ENCODE peak calls at places on chromosomes 4 and X, in seven cellular contexts. X is lower leg skin, D is fibroblast of lung, R is AG10803, I is mucosa of descending colon, F is GM23338, Y is pancreas. A is an unnamed sample.

GRCh38 chrX:49291615-49292337 is 11.7 kb upstream of the GAGE10 start:
- DNase-seq in R (peak; percentile 47), I (peak; percentile 67), X (no peak), F (peak; percentile 81), Y (peak; percentile 27), D (peak; percentile 59), A (peak; percentile 22)

GRCh38 chr4:26787461-26788340 is 72.9 kb upstream of the STIM2 start:
- DNase-seq in Y (peak; percentile 30), R (peak; percentile 30), X (no peak), D (peak; percentile 49), I (peak; percentile 60), F (peak; percentile 72), A (peak; percentile 46)

GRCh38 chrX:46649421-46650260 is 76.1 kb downstream of the CHST7 start:
- DNase-seq in F (peak; percentile 71), I (no peak), X (no peak), D (peak; percentile 27), Y (no peak), R (peak; percentile 40), A (peak; percentile 19)

GRCh38 chr4:28229092-28229491 is 1368.5 kb downstream of the STIM2 start:
- DNase-seq in F (peak; percentile 47), R (peak; percentile 65), X (no peak), Y (no peak), D (peak; percentile 67), I (no peak), A (no peak)

GRCh38 chrX:35842657-35843056 is 44.5 kb downstream of the MAGEB16 start:
- DNase-seq in X (no peak), R (no peak), I (no peak), F (peak; percentile 1), Y (no peak), D (no peak), A (no peak)

GRCh38 chrX:150080497-150080896 is 142.2 kb upstream of the EOLA2 start:
- DNase-seq in F (no peak), I (no peak), X (no peak), R (no peak), D (no peak), Y (no peak), A (no peak)

GRCh38 chr4:113790478-113790877 is 28.9 kb upstream of the CAMK2D start:
- DNase-seq in I (no peak), R (no peak), Y (no peak), F (no peak), D (no peak), X (no peak), A (no peak)

GRCh38 chr4:8618421-8618820 is 25.9 kb downstream of the CPZ start:
- DNase-seq in F (no peak), X (no peak), D (no peak), Y (no peak), R (no peak), I (no peak), A (no peak)

GRCh38 chr4:110175634-110176033 is 22.8 kb downstream of the ELOVL6 start:
- DNase-seq in I (no peak), X (no peak), D (no peak), Y (no peak), R (no peak), F (no peak), A (no peak)

GRCh38 chr4:171334549-171334948 is 478.7 kb upstream of the GALNTL6 start:
- DNase-seq in Y (no peak), I (no peak), R (no peak), F (no peak), X (no peak), D (no peak), A (no peak)

GRCh38 chrX:10033360-10034007 is 66.3 kb downstream of the CLDN34 start:
- DNase-seq in R (no peak), Y (no peak), I (no peak), D (no peak), X (no peak), F (no peak), A (no peak)

GRCh38 chrX:130994671-130995070 is 63.5 kb upstream of the ARHGAP36 start:
- DNase-seq in Y (no peak), F (peak; percentile 61), R (peak; percentile 0), D (peak; percentile 37), I (no peak), X (no peak), A (no peak)

GRCh38 chrX:9279271-9279596 is 185.6 kb upstream of the TBL1X start:
- DNase-seq in D (peak; percentile 69), F (no peak), R (no peak), Y (no peak), I (no peak), X (no peak), A (no peak)

GRCh38 chrX:63656871-63657580 is 128.0 kb downstream of the ARHGEF9 start:
- DNase-seq in I (no peak), D (peak; percentile 38), F (no peak), R (peak; percentile 71), Y (no peak), X (no peak), A (peak; percentile 5)

GRCh38 chrX:80335062-80335830 is 85.0 kb upstream of the TENT5D start:
- DNase-seq in F (peak; percentile 85), Y (peak; percentile 63), X (peak; percentile 12), R (peak; percentile 17), D (no peak), I (peak; percentile 83), A (no peak)

GRCh38 chrX:12950851-12951589 is 23.9 kb upstream of the TMSB4X start:
- DNase-seq in I (peak; percentile 56), F (peak; percentile 65), D (no peak), Y (no peak), R (no peak), X (no peak), A (no peak)

GRCh38 chrX:48802813-48803261 is 970 bp downstream of the HDAC6 start:
- DNase-seq in Y (no peak), F (no peak), X (no peak), D (no peak), R (no peak), I (no peak), A (no peak)

GRCh38 chr4:158065176-158065575 is 107.6 kb downstream of the GASK1B start:
- DNase-seq in D (no peak), I (no peak), Y (no peak), R (no peak), X (no peak), F (peak; percentile 26), A (no peak)

GRCh38 chr4:99467908-99468307 is 32.8 kb upstream of the ADH7 start:
- DNase-seq in R (no peak), D (no peak), Y (no peak), I (no peak), X (no peak), F (no peak), A (no peak)

GRCh38 chr4:25888781-25889180 is 25.2 kb upstream of the SMIM20 start:
- DNase-seq in D (no peak), I (no peak), Y (no peak), F (no peak), X (no peak), R (peak; percentile 46), A (no peak)

GRCh38 chrX:46582325-46582724 is 8.8 kb downstream of the CHST7 start:
- DNase-seq in X (no peak), I (no peak), R (peak; percentile 78), Y (no peak), F (no peak), D (peak; percentile 42), A (no peak)

GRCh38 chr4:110287130-110287529 is 88.7 kb upstream of the ELOVL6 start:
- DNase-seq in F (no peak), X (no peak), Y (no peak), I (no peak), D (peak; percentile 88), R (peak; percentile 64), A (peak; percentile 84)

GRCh38 chr4:165379662-165380061 is 854 bp downstream of the CPE start:
- DNase-seq in Y (peak; percentile 5), R (no peak), X (no peak), F (peak; percentile 62), D (no peak), I (no peak), A (no peak)

GRCh38 chr4:139841464-139842195 is 176.0 kb downstream of the MGST2 start:
- DNase-seq in F (no peak), R (no peak), I (peak; percentile 41), D (no peak), X (no peak), Y (peak; percentile 72), A (no peak)
- TF ChIP-seq CTCF in F (no peak), R (no peak), I (no peak), D (no peak), X (no peak), Y (no peak), A (no peak)

DNA sequence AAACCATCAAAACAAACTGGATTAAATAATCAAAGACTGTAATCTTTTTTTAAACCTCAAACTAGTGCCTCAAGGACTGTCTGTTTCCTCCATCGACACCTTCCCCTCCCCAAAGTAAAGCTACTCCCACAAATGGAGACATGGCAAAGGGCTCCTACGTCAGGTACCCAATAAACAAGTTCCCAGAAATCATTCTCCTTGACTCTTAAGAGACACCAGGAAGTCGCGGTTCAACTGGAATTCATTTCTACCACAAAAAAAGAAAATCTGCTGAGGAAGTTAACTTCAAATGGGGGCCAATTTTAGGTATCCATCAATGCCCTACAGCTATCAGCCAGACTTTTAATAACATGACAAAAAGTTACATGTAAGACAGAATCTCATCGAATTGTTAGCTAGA is 2.5 kb downstream of the RPS4X start:
- DNase-seq in X (no peak), F (no peak), I (no peak), Y (no peak), D (no peak), R (peak; percentile 18), A (no peak)
- H3K4me3 ChIP-seq in X (no peak overlapping the region), F (peak overlapping the region; percentile 78), I (no peak overlapping the region), Y (peak overlapping the region; percentile 79), D (peak overlapping the region; percentile 93), R (peak overlapping the region; percentile 76), A (peak overlapping the region; percentile 61)

GRCh38 chrX:136767104-136767941 is 13.4 kb downstream of the ARHGEF6 start:
- DNase-seq in Y (peak; percentile 53), I (peak; percentile 65), X (peak; percentile 31), F (peak; percentile 72), R (peak; percentile 62), D (peak; percentile 60), A (peak; percentile 12)
- TF ChIP-seq CTCF in Y (no peak), I (no peak), X (no peak), F (peak; percentile 20), R (no peak), D (no peak), A (peak; percentile 17)

GRCh38 chr4:39452153-39452859 is 6.4 kb downstream of the RPL9 start:
- DNase-seq in X (no peak), Y (no peak), I (no peak), F (no peak), R (no peak), D (no peak), A (no peak)

GRCh38 chr4:39456946-39457763 is 1.6 kb downstream of the RPL9 start:
- DNase-seq in F (no peak), R (no peak), D (no peak), I (no peak), Y (no peak), X (no peak), A (no peak)

GRCh38 chr4:39453738-39454137 is 5.0 kb downstream of the RPL9 start:
- DNase-seq in Y (no peak), I (no peak), X (no peak), F (no peak), D (no peak), R (no peak), A (no peak)

GRCh38 chr4:39452860-39453587 is 5.7 kb downstream of the RPL9 start:
- DNase-seq in I (no peak), R (no peak), D (no peak), X (no peak), F (no peak), Y (no peak), A (no peak)

DNA sequence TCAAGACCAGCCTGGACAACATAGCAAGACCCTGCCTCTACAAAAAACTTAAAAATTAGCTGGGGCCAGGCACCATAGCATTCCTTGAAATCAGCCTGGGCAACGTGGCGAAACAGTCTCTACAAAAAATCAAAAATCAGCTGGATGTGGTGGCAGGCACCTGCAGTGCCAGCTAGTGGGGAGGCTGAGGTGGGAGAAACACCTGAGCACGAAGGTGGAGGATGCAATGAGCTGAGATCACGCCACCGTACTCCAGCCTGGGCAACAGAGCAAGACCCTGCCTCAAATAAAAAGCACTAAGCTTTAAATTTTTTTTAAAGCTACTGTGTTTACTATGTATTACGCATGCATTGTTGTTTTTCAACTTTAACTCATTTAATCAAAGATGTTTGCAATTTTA is 3.2 kb downstream of the RPL9 start:
- DNase-seq in D (no peak), F (no peak), X (no peak), I (no peak), R (no peak), Y (no peak), A (no peak)
- H3K4me3 ChIP-seq in D (no peak overlapping the region), F (peak overlapping the region; percentile 71), X (no peak overlapping the region), I (no peak overlapping the region), R (no peak overlapping the region), Y (peak overlapping the region; percentile 81), A (no peak overlapping the region)